ENCODE peak calls at places on chromosomes 11 and 22, in ten cellular contexts. I is ovary, F is PC-9, G is pancreas, J is stomach, A is endodermal cell, E is A549, U is heart right ventricle, T is mammary epithelial cell, S is keratinocyte. Q is an unnamed sample.

GRCh38 chr11:14451825-14452224 is 47.8 kb downstream of the COPB1 start:
- DNase-seq in I (no peak), F (no peak), G (no peak), J (no peak), A (no peak), E (no peak), U (no peak), T (no peak), S (no peak), Q (no peak)

GRCh38 chr11:78037056-78037455 is 14.0 kb upstream of the KCTD14 start:
- DNase-seq in I (no peak), F (peak; percentile 85), G (peak; percentile 68), J (peak; percentile 89), A (no peak), E (no peak), U (no peak), T (no peak), S (no peak), Q (no peak)

GRCh38 chr11:63635762-63636465 is 21.7 kb upstream of the PLAAT3 start:
- DNase-seq in I (peak; percentile 76), F (peak; percentile 66), G (peak; percentile 64), J (peak; percentile 63), A (peak; percentile 89), E (peak; percentile 70), U (peak; percentile 49), T (peak; percentile 37), S (no peak), Q (peak; percentile 80)

GRCh38 chr11:134762248-134763029 is 350.4 kb upstream of the B3GAT1 start:
- DNase-seq in I (no peak), F (no peak), G (no peak), J (no peak), A (peak; percentile 41), E (no peak), U (peak; percentile 20), T (no peak), S (no peak), Q (no peak)

GRCh38 chr11:79963886-79964660 is 523.2 kb upstream of the TENM4 start:
- DNase-seq in I (no peak), F (no peak), G (no peak), J (no peak), A (no peak), E (no peak), U (no peak), T (no peak), S (no peak), Q (no peak)

GRCh38 chr11:95142431-95142830 is 52.8 kb downstream of the ENDOD1 start:
- DNase-seq in I (no peak), F (no peak), G (no peak), J (no peak), A (no peak), E (no peak), U (no peak), T (no peak), S (no peak), Q (no peak)

GRCh38 chr11:102260241-102260640 is 57.0 kb upstream of the BIRC3 start:
- DNase-seq in I (no peak), F (no peak), G (no peak), J (no peak), A (no peak), E (no peak), U (no peak), T (peak; percentile 47), S (no peak), Q (no peak)

GRCh38 chr11:102771351-102771750 is 9.1 kb downstream of the MMP10 start:
- DNase-seq in I (no peak), F (no peak), G (no peak), J (no peak), A (no peak), E (no peak), U (no peak), T (no peak), S (no peak), Q (no peak)

GRCh38 chr11:32432565-32433248 is 2.6 kb downstream of the WT1 start:
- DNase-seq in I (no peak), F (no peak), G (no peak), J (no peak), A (peak; percentile 48), E (no peak), U (no peak), T (no peak), S (no peak), Q (no peak)

GRCh38 chr11:76599041-76600013 is 71.2 kb downstream of the LRRC32 start:
- DNase-seq in I (no peak), F (no peak), G (no peak), J (no peak), A (peak; percentile 77), E (no peak), U (peak; percentile 25), T (no peak), S (no peak), Q (no peak)

GRCh38 chr11:124961972-124962609 is 8.1 kb downstream of the CCDC15 start:
- DNase-seq in I (no peak), F (peak; percentile 3), G (no peak), J (no peak), A (no peak), E (peak; percentile 68), U (peak; percentile 21), T (peak; percentile 67), S (peak; percentile 25), Q (no peak)

GRCh38 chr11:108963118-108963517 is 298.2 kb downstream of the DDX10 start:
- DNase-seq in I (no peak), F (no peak), G (no peak), J (no peak), A (no peak), E (no peak), U (no peak), T (no peak), S (no peak), Q (no peak)

GRCh38 chr11:9802291-9802861 is 138.5 kb downstream of the SWAP70 start:
- DNase-seq in I (no peak), F (no peak), G (no peak), J (no peak), A (no peak), E (no peak), U (no peak), T (peak; percentile 83), S (peak; percentile 30), Q (no peak)

DNA sequence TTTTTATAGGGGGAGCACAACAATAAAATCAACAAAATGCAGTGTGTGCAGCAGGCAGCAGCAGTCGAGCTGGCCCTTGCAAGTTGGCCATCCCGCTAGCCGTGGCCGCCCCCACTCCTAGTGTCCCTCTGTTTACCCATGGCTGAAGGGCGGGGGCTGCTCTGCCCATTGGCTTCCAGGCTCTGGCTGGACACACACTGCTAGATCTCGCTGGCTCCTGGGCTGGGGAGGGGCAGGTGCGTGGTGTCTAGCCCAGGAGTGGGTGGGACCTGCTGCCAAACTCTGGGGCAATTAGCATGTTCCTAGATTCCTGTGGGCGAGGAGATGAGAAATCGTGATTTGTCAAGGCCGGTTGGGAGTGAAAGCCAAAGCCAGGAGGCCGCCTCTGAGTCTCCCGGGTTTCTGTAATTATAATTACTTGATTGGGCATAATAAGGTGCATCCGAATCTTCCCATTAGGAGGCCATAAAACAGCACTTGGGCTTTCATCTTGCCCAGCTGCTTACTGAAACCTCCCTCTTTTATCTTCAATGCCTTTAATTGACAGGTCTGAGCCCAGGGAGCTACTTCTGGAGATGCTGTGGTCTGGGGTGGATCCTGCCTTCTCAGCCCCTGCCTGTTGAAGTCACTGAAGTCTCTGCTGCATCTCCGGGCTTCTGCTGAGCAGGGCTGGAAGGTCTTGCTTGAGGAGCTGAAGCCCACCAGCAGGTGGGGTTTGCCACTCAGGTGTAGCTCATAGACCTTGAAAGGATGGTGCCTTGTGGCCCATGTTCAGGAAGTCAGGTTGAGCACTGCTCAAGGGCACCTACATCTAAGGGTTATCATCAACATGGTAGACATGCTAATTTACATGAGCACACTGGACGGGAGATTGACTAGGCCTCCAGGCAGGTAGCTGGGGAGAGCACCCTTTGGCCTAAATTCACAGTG is 44.5 kb upstream of the DKK3 start:
- DNase-seq in I (no peak), F (no peak), G (peak; percentile 34), J (no peak), A (peak; percentile 82), E (peak; percentile 57), U (no peak), T (peak; percentile 66), S (no peak), Q (no peak)
- TF ChIP-seq CTCF in I (no peak), F (no peak), G (no peak), J (no peak), A (peak; percentile 74), E (no peak), U (no peak), T (peak; percentile 7), S (no peak), Q (no peak)

DNA sequence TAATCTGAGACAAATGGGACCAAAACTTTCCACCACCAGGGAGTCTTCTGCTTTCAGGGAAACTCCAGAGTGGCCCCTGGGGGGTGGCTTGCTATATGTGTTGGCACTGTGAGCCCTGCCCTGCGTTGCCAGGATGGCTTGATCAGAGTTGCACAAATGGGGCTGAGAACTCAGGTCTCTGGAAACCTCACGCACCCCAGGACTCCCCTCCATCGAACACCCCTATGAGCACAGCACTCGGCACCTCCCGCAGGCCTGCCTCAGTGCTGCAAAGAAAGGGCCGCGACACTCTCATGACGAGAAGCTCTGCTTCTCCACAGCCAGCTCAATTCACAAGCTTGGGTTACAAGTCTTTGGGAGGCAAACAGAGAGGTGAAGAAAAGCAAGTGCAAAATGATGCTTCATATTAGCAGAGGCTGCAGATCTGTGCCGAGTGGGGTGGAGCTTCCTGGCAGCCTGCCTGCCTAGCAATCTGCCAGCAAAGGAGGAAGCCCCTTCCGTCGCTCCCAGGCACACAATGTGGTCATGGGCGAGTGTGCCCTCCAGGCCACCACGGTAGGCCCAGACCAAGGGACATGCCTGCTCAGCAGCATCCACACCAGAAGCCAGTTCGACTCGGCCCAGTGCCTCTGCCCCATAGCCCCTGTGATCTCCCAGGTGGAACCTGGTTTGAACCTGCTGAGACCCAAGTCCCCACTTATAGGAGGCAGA is 55.7 kb downstream of the MYH9 start:
- DNase-seq in I (peak; percentile 73), F (peak; percentile 79), G (no peak), J (peak; percentile 69), A (peak; percentile 68), E (no peak), U (peak; percentile 76), T (no peak), S (no peak), Q (peak; percentile 62)
- H3K4me3 ChIP-seq in I (no peak overlapping the region), F (peak overlapping the region; percentile 42), G (no peak overlapping the region), J (no peak overlapping the region), A (no peak overlapping the region), E (no peak overlapping the region), U (peak overlapping the region; percentile 21), T (no peak overlapping the region), S (no peak overlapping the region), Q (no peak overlapping the region)

DNA sequence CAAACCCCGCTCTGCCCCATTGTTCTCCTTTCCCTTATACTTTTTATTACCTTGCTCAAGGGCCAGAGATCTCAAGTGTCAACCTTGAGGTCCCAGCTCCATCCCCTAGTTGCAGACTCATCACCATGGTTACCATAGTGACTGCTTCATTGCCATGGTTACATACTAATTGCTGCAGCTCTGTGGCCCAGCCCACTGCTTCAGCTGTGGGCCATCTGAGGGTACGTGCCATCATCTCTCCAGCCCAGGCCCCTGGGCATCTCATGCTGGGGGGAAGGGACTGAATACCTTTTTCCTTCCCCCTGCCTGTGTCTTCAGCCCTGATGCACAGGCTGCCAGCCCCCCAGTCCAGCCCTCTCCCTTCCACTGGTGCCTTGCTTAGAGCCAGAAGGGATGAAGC is 22.2 kb downstream of the TREH start:
- DNase-seq in I (no peak), F (no peak), G (no peak), J (no peak), A (no peak), E (no peak), U (no peak), T (no peak), S (no peak), Q (no peak)
- H3K27ac ChIP-seq in I (no peak overlapping the region), F (no peak overlapping the region), G (no peak overlapping the region), J (no peak overlapping the region), A (peak overlapping the region; percentile 70), E (no peak overlapping the region), U (no peak overlapping the region), T (no peak overlapping the region), S (no peak overlapping the region), Q (peak overlapping the region; percentile 26)

GRCh38 chr11:25838918-25839611 is 492.9 kb upstream of the ANO3 start:
- DNase-seq in I (no peak), F (no peak), G (no peak), J (no peak), A (no peak), E (no peak), U (no peak), T (no peak), S (no peak), Q (no peak)
- TF ChIP-seq CTCF in I (no peak), F (no peak), G (no peak), J (no peak), A (peak; percentile 72), E (no peak), U (no peak), T (no peak), S (peak; percentile 29), Q (no peak)

Q was measured in dorsolateral prefrontal cortex.